ENCODE peak calls at places on chromosomes 4 and X, in four cellular contexts. L is neural crest cell, X is lower lobe of right lung, M is AG09319. C is an unnamed sample.
A peak's percentile ranks its signal among the peaks of the same experiment; 100 is the strongest.

GRCh38 chr4:2363056-2363719 is 55.3 kb downstream of the ZFYVE28 start:
- DNase-seq in L (no peak), X (peak; percentile 47), M (peak; percentile 4), C (no peak)

GRCh38 chr4:154736774-154737173 is 7.0 kb upstream of the LRAT start:
- DNase-seq in L (no peak), X (no peak), M (no peak), C (no peak)

GRCh38 chr4:187046471-187046870 is 322.8 kb upstream of the FAT1 start:
- DNase-seq in L (no peak), X (no peak), M (no peak), C (no peak)

GRCh38 chrX:7159132-7159861 is 11.3 kb upstream of the PUDP start:
- DNase-seq in L (no peak), X (no peak), M (no peak), C (no peak)

GRCh38 chr4:139126898-139127297 is 50.1 kb downstream of the ELF2 start:
- DNase-seq in L (no peak), X (no peak), M (no peak), C (no peak)

GRCh38 chrX:52140020-52140419 is 44.7 kb upstream of the MAGED4 start:
- DNase-seq in L (no peak), X (no peak), M (no peak), C (no peak)

GRCh38 chr4:153467154-153467896 is 1.2 kb downstream of the TMEM131L start:
- DNase-seq in L (no peak), X (peak; percentile 86), M (no peak), C (peak; percentile 49)

GRCh38 chr4:54218736-54219135 is 10.4 kb upstream of the PDGFRA start:
- DNase-seq in L (no peak), X (no peak), M (no peak), C (no peak)

GRCh38 chrX:10109695-10110094 is 47.1 kb upstream of the CLCN4 start:
- DNase-seq in L (no peak), X (no peak), M (no peak), C (no peak)

GRCh38 chr4:53992785-53993184 is 71.6 kb downstream of the CHIC2 start:
- DNase-seq in L (no peak), X (no peak), M (no peak), C (no peak)

GRCh38 chr4:156021298-156021697 is 67.6 kb upstream of the CTSO start:
- DNase-seq in L (no peak), X (no peak), M (no peak), C (no peak)

GRCh38 chrX:46687619-46688018 is 71.3 kb downstream of the SLC9A7 start:
- DNase-seq in L (no peak), X (no peak), M (no peak), C (no peak)

GRCh38 chr4:2219233-2219760 is 22.6 kb downstream of the HAUS3 start:
- DNase-seq in L (no peak), X (no peak), M (no peak), C (no peak)

GRCh38 chr4:169201144-169202124 is 69.3 kb downstream of the SH3RF1 start:
- DNase-seq in L (no peak), X (no peak), M (no peak), C (no peak)

GRCh38 chrX:19152762-19153161 is 30.5 kb upstream of the ADGRG2 start:
- DNase-seq in L (no peak), X (no peak), M (no peak), C (no peak)

GRCh38 chr4:111689214-111689613 is 456.0 kb upstream of the FAM241A start:
- DNase-seq in L (no peak), X (no peak), M (peak; percentile 30), C (no peak)

GRCh38 chrX:40479777-40480318 is 100.9 kb upstream of the ATP6AP2 start:
- DNase-seq in L (no peak), X (no peak), M (no peak), C (no peak)

GRCh38 chrX:71081348-71082148 is 13.4 kb upstream of the SNX12 start:
- DNase-seq in L (no peak), X (no peak), M (no peak), C (no peak)

GRCh38 chr4:25313194-25313895 is 771 bp downstream of the ZCCHC4 start:
- DNase-seq in L (no peak), X (no peak), M (no peak), C (peak; percentile 17)

GRCh38 chr4:87838207-87838606 is 5.4 kb downstream of the MEPE start:
- DNase-seq in L (no peak), X (no peak), M (no peak), C (peak; percentile 6)
- TF ChIP-seq CTCF in L (peak; percentile 49), X (peak; percentile 22), M (no peak), C (peak; percentile 22)

DNA sequence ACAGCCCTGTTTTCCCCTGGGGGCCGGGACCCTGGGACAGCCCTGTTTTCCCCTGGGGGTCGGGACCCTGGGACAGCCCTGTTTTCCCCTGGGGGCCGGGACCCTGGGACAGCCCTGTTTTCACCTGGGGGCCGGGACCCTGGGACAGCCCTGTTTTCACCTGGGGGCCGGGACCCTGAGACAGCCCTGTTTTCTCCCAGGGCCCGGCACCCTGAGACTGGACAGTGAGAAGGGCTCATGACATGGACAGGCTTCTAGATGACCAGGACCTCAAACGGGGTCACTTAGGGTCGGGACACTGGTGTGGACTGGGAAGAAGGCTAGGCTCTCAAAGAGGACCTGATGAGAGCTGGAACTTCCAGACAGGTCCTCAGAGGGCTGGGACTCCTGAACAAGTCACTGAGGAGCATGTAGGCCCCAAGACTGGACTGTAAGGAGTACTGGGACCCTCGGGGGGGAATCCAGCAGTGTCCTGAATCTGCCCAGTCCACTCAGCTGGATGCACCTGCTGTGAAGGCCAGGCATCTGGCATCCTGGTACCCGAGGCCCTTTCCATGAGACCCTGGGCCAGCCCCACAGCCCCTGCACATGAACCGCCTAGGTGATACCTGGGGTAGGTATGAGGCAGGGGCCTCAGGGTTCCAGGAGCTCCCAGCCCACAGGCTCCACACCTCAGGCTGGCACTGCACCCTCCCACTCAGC is 2.4 kb downstream of the PCGF3 start:
- DNase-seq in L (no peak), X (no peak), M (no peak), C (no peak)
- TF ChIP-seq CTCF in L (no peak), X (no peak), M (no peak), C (no peak)

DNA sequence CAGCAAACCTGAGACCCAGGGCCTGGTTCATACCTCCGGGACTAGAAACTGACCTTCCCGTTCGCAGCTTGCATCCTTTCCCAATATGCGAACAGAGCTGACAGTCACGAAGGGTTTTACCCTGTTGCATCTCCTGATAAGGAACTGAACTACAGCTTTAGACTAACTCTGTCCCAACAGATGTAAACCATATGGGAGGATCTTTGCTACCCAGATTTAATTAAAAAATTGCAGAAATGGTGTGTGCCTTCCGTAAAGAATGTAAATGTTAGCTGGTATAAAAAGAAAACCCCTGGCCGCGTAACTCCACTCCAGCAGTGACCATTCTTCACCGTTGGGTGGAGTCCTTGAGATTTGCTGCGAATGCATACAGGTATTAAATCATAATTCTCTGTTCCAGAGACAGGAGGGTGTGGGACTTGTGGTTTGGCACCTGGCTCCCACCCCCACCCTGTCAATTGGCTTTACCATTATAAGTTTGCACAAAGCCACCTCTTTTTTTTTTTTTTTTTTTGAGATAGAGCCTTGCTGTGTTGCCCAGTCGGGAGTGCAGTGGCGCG is 40.6 kb upstream of the SORCS2 start:
- DNase-seq in L (no peak), X (peak; percentile 0), M (no peak), C (no peak)
- TF ChIP-seq CTCF in L (peak; percentile 30), X (no peak), M (no peak), C (no peak)

GRCh38 chr4:23685481-23685880 is 204.4 kb downstream of the PPARGC1A start:
- DNase-seq in L (no peak), X (no peak), M (no peak), C (no peak)

GRCh38 chr4:23686169-23686903 is 203.5 kb downstream of the PPARGC1A start:
- DNase-seq in L (no peak), X (no peak), M (no peak), C (no peak)

GRCh38 chr4:23680616-23681518 is 209.0 kb downstream of the PPARGC1A start:
- DNase-seq in L (no peak), X (no peak), M (no peak), C (no peak)
- TF ChIP-seq CTCF in L (no peak), X (peak; percentile 7), M (peak; percentile 20), C (no peak)

GRCh38 chr4:88809561-88810219 is 112.1 kb upstream of the NAP1L5 start:
- DNase-seq in L (no peak), X (no peak), M (no peak), C (no peak)
- TF ChIP-seq CTCF in L (no peak), X (no peak), M (no peak), C (no peak)

GRCh38 chr4:10736895-10737294 is 52.3 kb upstream of the CLNK start:
- DNase-seq in L (no peak), X (no peak), M (no peak), C (no peak)
- TF ChIP-seq CTCF in L (no peak), X (no peak), M (no peak), C (no peak)

GRCh38 chr4:11622961-11623725 is 194.4 kb upstream of the HS3ST1 start:
- DNase-seq in L (no peak), X (no peak), M (no peak), C (no peak)

GRCh38 chr4:11626046-11626445 is 197.4 kb upstream of the HS3ST1 start:
- DNase-seq in L (no peak), X (no peak), M (no peak), C (no peak)

GRCh38 chr4:11625206-11625605 is 196.5 kb upstream of the HS3ST1 start:
- DNase-seq in L (no peak), X (no peak), M (no peak), C (no peak)

GRCh38 chr4:11624370-11624769 is 195.7 kb upstream of the HS3ST1 start:
- DNase-seq in L (no peak), X (no peak), M (no peak), C (no peak)

GRCh38 chr4:11623726-11624037 is 195.0 kb upstream of the HS3ST1 start:
- DNase-seq in L (no peak), X (no peak), M (no peak), C (no peak)
- TF ChIP-seq CTCF in L (peak; percentile 50), X (peak; percentile 30), M (no peak), C (peak; percentile 15)

GRCh38 chr4:152258804-152259708 is 276.8 kb downstream of the FBXW7 start:
- DNase-seq in L (no peak), X (no peak), M (peak; percentile 18), C (no peak)

GRCh38 chr4:152256996-152257395 is 278.9 kb downstream of the FBXW7 start:
- DNase-seq in L (no peak), X (no peak), M (no peak), C (no peak)

GRCh38 chr4:152259866-152260265 is 276.0 kb downstream of the FBXW7 start:
- DNase-seq in L (no peak), X (no peak), M (no peak), C (no peak)

GRCh38 chr4:152257601-152258066 is 278.3 kb downstream of the FBXW7 start:
- DNase-seq in L (no peak), X (no peak), M (no peak), C (no peak)

GRCh38 chr4:152258391-152258790 is 277.5 kb downstream of the FBXW7 start:
- DNase-seq in L (no peak), X (no peak), M (no peak), C (no peak)
- TF ChIP-seq CTCF in L (no peak), X (no peak), M (no peak), C (no peak)

C was measured in nephron progenitor cell.